ENCODE peak calls at places on chromosomes 12 and 14, in nine cellular contexts. One of them, this sample, is unnamed.

GRCh38 chr14:32621585-32621984 is 292.5 kb downstream of the AKAP6 start:
- DNase-seq in neuronal stem cell: no peak
- DNase-seq in H1: no peak
- DNase-seq in pancreas: no peak
- DNase-seq in body of pancreas: no peak
- DNase-seq in mammary epithelial cell: no peak
- DNase-seq in dorsolateral prefrontal cortex: no peak
- DNase-seq in cardiac muscle cell: no peak
- DNase-seq in hepatocyte: no peak
- DNase-seq in this sample: no peak

GRCh38 chr12:108642899-108643654 is 9.4 kb upstream of the SELPLG start:
- DNase-seq in neuronal stem cell: no peak
- DNase-seq in H1: no peak
- DNase-seq in pancreas: no peak
- DNase-seq in body of pancreas: no peak
- DNase-seq in mammary epithelial cell: no peak
- DNase-seq in dorsolateral prefrontal cortex: no peak
- DNase-seq in cardiac muscle cell: no peak
- DNase-seq in hepatocyte: no peak
- DNase-seq in this sample: no peak

GRCh38 chr12:62776575-62776974 is 158.4 kb downstream of the PPM1H start:
- DNase-seq in neuronal stem cell: no peak
- DNase-seq in H1: no peak
- DNase-seq in pancreas: no peak
- DNase-seq in body of pancreas: no peak
- DNase-seq in mammary epithelial cell: no peak
- DNase-seq in dorsolateral prefrontal cortex: no peak
- DNase-seq in cardiac muscle cell: no peak
- DNase-seq in hepatocyte: no peak
- DNase-seq in this sample: no peak

GRCh38 chr14:103186894-103187586 is 63.8 kb downstream of the TNFAIP2 start:
- DNase-seq in neuronal stem cell: peak
- DNase-seq in H1: no peak
- DNase-seq in pancreas: peak
- DNase-seq in body of pancreas: peak
- DNase-seq in mammary epithelial cell: no peak
- DNase-seq in dorsolateral prefrontal cortex: no peak
- DNase-seq in cardiac muscle cell: no peak
- DNase-seq in hepatocyte: peak
- DNase-seq in this sample: no peak

GRCh38 chr12:27261866-27262265 is 17.8 kb downstream of the STK38L start:
- DNase-seq in neuronal stem cell: no peak
- DNase-seq in H1: no peak
- DNase-seq in pancreas: no peak
- DNase-seq in body of pancreas: no peak
- DNase-seq in mammary epithelial cell: no peak
- DNase-seq in dorsolateral prefrontal cortex: no peak
- DNase-seq in cardiac muscle cell: peak
- DNase-seq in hepatocyte: no peak
- DNase-seq in this sample: no peak

GRCh38 chr12:130664252-130664651 is 51.8 kb downstream of the RIMBP2 start:
- DNase-seq in neuronal stem cell: no peak
- DNase-seq in H1: no peak
- DNase-seq in pancreas: no peak
- DNase-seq in body of pancreas: no peak
- DNase-seq in mammary epithelial cell: no peak
- DNase-seq in dorsolateral prefrontal cortex: no peak
- DNase-seq in cardiac muscle cell: no peak
- DNase-seq in hepatocyte: no peak
- DNase-seq in this sample: no peak

GRCh38 chr12:127588224-127588623 is 678.7 kb upstream of the TMEM132C start:
- DNase-seq in neuronal stem cell: no peak
- DNase-seq in H1: no peak
- DNase-seq in pancreas: no peak
- DNase-seq in body of pancreas: no peak
- DNase-seq in mammary epithelial cell: peak
- DNase-seq in dorsolateral prefrontal cortex: no peak
- DNase-seq in cardiac muscle cell: peak
- DNase-seq in hepatocyte: no peak
- DNase-seq in this sample: no peak

GRCh38 chr12:50764861-50765324 is 992 bp downstream of the ATF1 start:
- DNase-seq in neuronal stem cell: no peak
- DNase-seq in H1: no peak
- DNase-seq in pancreas: peak
- DNase-seq in body of pancreas: peak
- DNase-seq in mammary epithelial cell: peak
- DNase-seq in dorsolateral prefrontal cortex: peak
- DNase-seq in cardiac muscle cell: peak
- DNase-seq in hepatocyte: peak
- DNase-seq in this sample: peak

GRCh38 chr14:31190220-31190605 is 17.4 kb downstream of the HECTD1 start:
- DNase-seq in neuronal stem cell: no peak
- DNase-seq in H1: no peak
- DNase-seq in pancreas: no peak
- DNase-seq in body of pancreas: no peak
- DNase-seq in mammary epithelial cell: no peak
- DNase-seq in dorsolateral prefrontal cortex: no peak
- DNase-seq in cardiac muscle cell: no peak
- DNase-seq in hepatocyte: no peak
- DNase-seq in this sample: no peak

GRCh38 chr14:61253064-61253753 is 27.9 kb downstream of the TMEM30B start:
- DNase-seq in neuronal stem cell: no peak
- DNase-seq in H1: no peak
- DNase-seq in pancreas: no peak
- DNase-seq in body of pancreas: no peak
- DNase-seq in mammary epithelial cell: no peak
- DNase-seq in dorsolateral prefrontal cortex: no peak
- DNase-seq in cardiac muscle cell: no peak
- DNase-seq in hepatocyte: no peak
- DNase-seq in this sample: no peak

GRCh38 chr12:124143726-124144125 is 151.2 kb upstream of the RFLNA start:
- DNase-seq in neuronal stem cell: no peak
- DNase-seq in H1: no peak
- DNase-seq in pancreas: no peak
- DNase-seq in body of pancreas: no peak
- DNase-seq in mammary epithelial cell: no peak
- DNase-seq in dorsolateral prefrontal cortex: no peak
- DNase-seq in cardiac muscle cell: no peak
- DNase-seq in hepatocyte: peak
- DNase-seq in this sample: no peak

GRCh38 chr12:124136796-124137195 is 158.1 kb upstream of the RFLNA start:
- DNase-seq in neuronal stem cell: no peak
- DNase-seq in H1: no peak
- DNase-seq in pancreas: no peak
- DNase-seq in body of pancreas: no peak
- DNase-seq in mammary epithelial cell: no peak
- DNase-seq in dorsolateral prefrontal cortex: no peak
- DNase-seq in cardiac muscle cell: no peak
- DNase-seq in hepatocyte: no peak
- DNase-seq in this sample: no peak

GRCh38 chr12:124142395-124143005 is 152.4 kb upstream of the RFLNA start:
- DNase-seq in neuronal stem cell: no peak
- DNase-seq in H1: no peak
- DNase-seq in pancreas: no peak
- DNase-seq in body of pancreas: no peak
- DNase-seq in mammary epithelial cell: no peak
- DNase-seq in dorsolateral prefrontal cortex: no peak
- DNase-seq in cardiac muscle cell: no peak
- DNase-seq in hepatocyte: no peak
- DNase-seq in this sample: no peak

DNA sequence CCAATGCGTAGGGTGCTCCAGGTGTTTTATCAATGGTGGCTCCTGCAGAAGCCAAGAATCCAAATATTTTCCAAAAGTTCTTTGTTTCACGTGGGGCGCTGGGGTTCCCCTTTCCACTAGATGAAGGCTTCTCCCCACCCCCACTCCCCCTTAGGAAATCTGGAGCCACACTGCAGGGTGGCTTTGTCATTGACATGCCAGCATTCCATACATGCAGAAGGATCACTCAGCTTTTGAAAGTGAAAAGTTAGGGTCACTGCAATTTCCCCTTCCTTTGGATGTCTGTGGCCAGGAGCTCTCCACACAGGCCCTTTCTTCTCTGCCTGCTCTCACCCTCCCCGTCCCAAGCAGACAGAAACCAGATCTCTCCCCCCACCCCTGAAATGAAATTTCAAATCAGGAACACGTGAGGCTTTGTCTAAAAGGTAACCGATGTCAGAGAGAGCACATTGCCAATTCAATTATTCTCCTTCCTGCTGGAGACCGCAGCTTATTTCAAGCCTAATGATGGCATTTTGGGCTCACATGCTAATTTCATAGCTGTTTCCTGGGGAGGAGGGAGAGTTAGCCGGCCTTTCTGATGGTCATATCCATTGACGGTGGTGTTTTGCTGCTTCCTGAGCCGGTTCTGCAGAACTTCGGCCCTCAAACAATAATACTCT is 153.9 kb upstream of the RFLNA start:
- DNase-seq in neuronal stem cell: no peak
- DNase-seq in H1: no peak
- DNase-seq in pancreas: no peak
- DNase-seq in body of pancreas: no peak
- DNase-seq in mammary epithelial cell: no peak
- DNase-seq in dorsolateral prefrontal cortex: no peak
- DNase-seq in cardiac muscle cell: no peak
- DNase-seq in hepatocyte: no peak
- DNase-seq in this sample: no peak
- H3K27ac ChIP-seq in neuronal stem cell: peak
- H3K27ac ChIP-seq in H1: peak
- H3K27ac ChIP-seq in pancreas: no peak
- H3K27ac ChIP-seq in body of pancreas: no peak
- H3K27ac ChIP-seq in mammary epithelial cell: no peak
- H3K27ac ChIP-seq in dorsolateral prefrontal cortex: no peak
- H3K27ac ChIP-seq in cardiac muscle cell: no peak
- H3K27ac ChIP-seq in hepatocyte: no peak
- H3K27ac ChIP-seq in this sample: no peak

GRCh38 chr12:104672096-104672445 is 215.3 kb downstream of the CHST11 start:
- DNase-seq in neuronal stem cell: no peak
- DNase-seq in H1: no peak
- DNase-seq in pancreas: no peak
- DNase-seq in body of pancreas: no peak
- DNase-seq in mammary epithelial cell: no peak
- DNase-seq in dorsolateral prefrontal cortex: no peak
- DNase-seq in cardiac muscle cell: no peak
- DNase-seq in hepatocyte: no peak
- DNase-seq in this sample: no peak
- H3K4me3 ChIP-seq in neuronal stem cell: no peak
- H3K4me3 ChIP-seq in H1: no peak
- H3K4me3 ChIP-seq in pancreas: no peak
- H3K4me3 ChIP-seq in body of pancreas: no peak
- H3K4me3 ChIP-seq in mammary epithelial cell: no peak
- H3K4me3 ChIP-seq in dorsolateral prefrontal cortex: no peak
- H3K4me3 ChIP-seq in cardiac muscle cell: no peak
- H3K4me3 ChIP-seq in hepatocyte: no peak
- H3K4me3 ChIP-seq in this sample: no peak

GRCh38 chr12:11823593-11823992 is 174.1 kb downstream of the ETV6 start:
- DNase-seq in neuronal stem cell: no peak
- DNase-seq in H1: no peak
- DNase-seq in pancreas: no peak
- DNase-seq in body of pancreas: no peak
- DNase-seq in mammary epithelial cell: no peak
- DNase-seq in dorsolateral prefrontal cortex: no peak
- DNase-seq in cardiac muscle cell: no peak
- DNase-seq in hepatocyte: no peak
- DNase-seq in this sample: no peak

GRCh38 chr12:11824736-11825135 is 175.3 kb downstream of the ETV6 start:
- DNase-seq in neuronal stem cell: no peak
- DNase-seq in H1: no peak
- DNase-seq in pancreas: no peak
- DNase-seq in body of pancreas: no peak
- DNase-seq in mammary epithelial cell: no peak
- DNase-seq in dorsolateral prefrontal cortex: no peak
- DNase-seq in cardiac muscle cell: peak
- DNase-seq in hepatocyte: no peak
- DNase-seq in this sample: no peak

GRCh38 chr12:11826607-11827006 is 177.1 kb downstream of the ETV6 start:
- DNase-seq in neuronal stem cell: no peak
- DNase-seq in H1: no peak
- DNase-seq in pancreas: no peak
- DNase-seq in body of pancreas: no peak
- DNase-seq in mammary epithelial cell: no peak
- DNase-seq in dorsolateral prefrontal cortex: no peak
- DNase-seq in cardiac muscle cell: no peak
- DNase-seq in hepatocyte: no peak
- DNase-seq in this sample: no peak

GRCh38 chr12:11824069-11824468 is 174.6 kb downstream of the ETV6 start:
- DNase-seq in neuronal stem cell: no peak
- DNase-seq in H1: no peak
- DNase-seq in pancreas: no peak
- DNase-seq in body of pancreas: no peak
- DNase-seq in mammary epithelial cell: no peak
- DNase-seq in dorsolateral prefrontal cortex: no peak
- DNase-seq in cardiac muscle cell: no peak
- DNase-seq in hepatocyte: no peak
- DNase-seq in this sample: no peak

GRCh38 chr12:11825278-11825677 is 175.8 kb downstream of the ETV6 start:
- DNase-seq in neuronal stem cell: no peak
- DNase-seq in H1: no peak
- DNase-seq in pancreas: no peak
- DNase-seq in body of pancreas: no peak
- DNase-seq in mammary epithelial cell: no peak
- DNase-seq in dorsolateral prefrontal cortex: no peak
- DNase-seq in cardiac muscle cell: no peak
- DNase-seq in hepatocyte: no peak
- DNase-seq in this sample: no peak
- H3K27ac ChIP-seq in neuronal stem cell: no peak
- H3K27ac ChIP-seq in H1: no peak
- H3K27ac ChIP-seq in pancreas: no peak
- H3K27ac ChIP-seq in body of pancreas: no peak
- H3K27ac ChIP-seq in mammary epithelial cell: no peak
- H3K27ac ChIP-seq in dorsolateral prefrontal cortex: no peak
- H3K27ac ChIP-seq in cardiac muscle cell: no peak
- H3K27ac ChIP-seq in hepatocyte: no peak
- H3K27ac ChIP-seq in this sample: no peak

DNA sequence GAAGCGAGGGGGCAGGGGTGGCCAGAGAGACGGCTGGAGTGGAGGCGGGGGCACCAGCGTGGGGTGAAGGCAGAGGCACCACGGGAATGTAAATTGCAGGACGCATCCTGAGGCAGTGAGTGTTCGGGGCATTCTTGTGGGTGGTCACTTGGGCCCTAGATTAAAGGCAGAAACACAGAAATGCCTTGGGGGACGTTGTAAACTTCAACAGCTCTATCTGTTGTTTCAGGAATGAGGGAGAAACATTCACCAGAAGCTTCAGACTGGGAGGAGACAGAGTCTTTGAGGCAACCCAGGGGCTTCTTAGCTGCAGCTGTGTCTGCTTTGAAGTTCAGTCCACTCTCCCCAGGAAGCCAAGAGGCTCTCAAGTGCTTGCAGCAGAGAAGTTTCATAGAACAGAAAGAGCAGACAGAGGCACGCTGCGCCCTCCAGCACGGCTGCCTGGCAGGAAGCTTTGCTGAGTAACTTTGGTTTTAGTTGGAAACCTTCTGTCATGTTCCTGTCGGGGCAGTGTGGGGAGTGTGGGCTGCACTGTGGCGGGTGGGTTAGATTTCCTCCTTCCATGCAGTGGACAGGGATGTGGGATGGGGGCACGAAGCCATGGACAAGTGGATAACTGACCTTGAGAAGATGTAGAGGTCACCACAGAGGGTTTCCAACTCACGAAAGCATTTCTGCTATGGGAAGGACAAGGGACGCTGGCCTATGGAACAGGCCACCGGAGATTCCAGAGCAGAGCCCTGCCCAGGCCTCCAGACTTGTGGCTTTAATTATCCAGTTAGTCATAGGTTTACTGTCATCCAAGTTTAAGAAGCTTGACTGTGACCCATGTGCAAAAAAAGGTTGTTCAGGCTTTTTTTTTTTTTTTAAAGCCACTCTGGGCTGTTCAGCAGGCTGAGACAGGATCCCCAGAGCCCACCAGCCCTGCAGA is 107.6 kb downstream of the ARF6 start:
- DNase-seq in neuronal stem cell: no peak
- DNase-seq in H1: peak
- DNase-seq in pancreas: peak
- DNase-seq in body of pancreas: no peak
- DNase-seq in mammary epithelial cell: peak
- DNase-seq in dorsolateral prefrontal cortex: no peak
- DNase-seq in cardiac muscle cell: peak
- DNase-seq in hepatocyte: peak
- DNase-seq in this sample: peak
- H3K4me3 ChIP-seq in neuronal stem cell: no peak
- H3K4me3 ChIP-seq in H1: no peak
- H3K4me3 ChIP-seq in pancreas: no peak
- H3K4me3 ChIP-seq in body of pancreas: no peak
- H3K4me3 ChIP-seq in mammary epithelial cell: peak
- H3K4me3 ChIP-seq in dorsolateral prefrontal cortex: no peak
- H3K4me3 ChIP-seq in cardiac muscle cell: no peak
- H3K4me3 ChIP-seq in hepatocyte: no peak
- H3K4me3 ChIP-seq in this sample: no peak